ENCODE peak calls at places on chromosome 3, in ten cellular contexts. One of them, this sample, is unnamed.

GRCh38 chr3:127550758-127551157 is 39.8 kb downstream of the TPRA1 start:
- DNase-seq in EH: no peak
- DNase-seq in body of pancreas: no peak
- DNase-seq in WTC11: no peak
- DNase-seq in epithelial cell of prostate: no peak
- DNase-seq in Calu3: no peak
- DNase-seq in progenitor cell of endocrine pancreas: no peak
- DNase-seq in AML-193: no peak
- DNase-seq in fibroblast of lung: no peak
- DNase-seq in Daoy: no peak
- DNase-seq in this sample: no peak

GRCh38 chr3:56238299-56238698 is 230.0 kb downstream of the ERC2 start:
- DNase-seq in epithelial cell of prostate: no peak
- DNase-seq in Daoy: no peak
- DNase-seq in WTC11: no peak
- DNase-seq in body of pancreas: no peak
- DNase-seq in AML-193: no peak
- DNase-seq in progenitor cell of endocrine pancreas: no peak
- DNase-seq in fibroblast of lung: no peak
- DNase-seq in Calu3: no peak
- DNase-seq in EH: no peak
- DNase-seq in this sample: no peak

GRCh38 chr3:132079150-132079549 is 44.3 kb upstream of the CPNE4 start:
- DNase-seq in epithelial cell of prostate: no peak
- DNase-seq in Calu3: no peak
- DNase-seq in AML-193: no peak
- DNase-seq in body of pancreas: no peak
- DNase-seq in EH: no peak
- DNase-seq in fibroblast of lung: peak
- DNase-seq in WTC11: no peak
- DNase-seq in Daoy: no peak
- DNase-seq in progenitor cell of endocrine pancreas: no peak
- DNase-seq in this sample: no peak

GRCh38 chr3:13269711-13270378 is 150.3 kb downstream of the NUP210 start:
- DNase-seq in Daoy: no peak
- DNase-seq in epithelial cell of prostate: no peak
- DNase-seq in body of pancreas: no peak
- DNase-seq in EH: no peak
- DNase-seq in AML-193: no peak
- DNase-seq in progenitor cell of endocrine pancreas: no peak
- DNase-seq in WTC11: no peak
- DNase-seq in Calu3: no peak
- DNase-seq in fibroblast of lung: no peak
- DNase-seq in this sample: no peak

GRCh38 chr3:44914936-44915335 is 40.5 kb downstream of the TGM4 start:
- DNase-seq in body of pancreas: no peak
- DNase-seq in epithelial cell of prostate: no peak
- DNase-seq in Calu3: peak
- DNase-seq in AML-193: peak
- DNase-seq in Daoy: no peak
- DNase-seq in fibroblast of lung: no peak
- DNase-seq in progenitor cell of endocrine pancreas: no peak
- DNase-seq in EH: peak
- DNase-seq in WTC11: peak
- DNase-seq in this sample: no peak

GRCh38 chr3:84836961-84837360 is 121.8 kb upstream of the CADM2 start:
- DNase-seq in Calu3: peak
- DNase-seq in fibroblast of lung: no peak
- DNase-seq in AML-193: no peak
- DNase-seq in body of pancreas: peak
- DNase-seq in epithelial cell of prostate: no peak
- DNase-seq in WTC11: peak
- DNase-seq in progenitor cell of endocrine pancreas: no peak
- DNase-seq in EH: no peak
- DNase-seq in Daoy: no peak
- DNase-seq in this sample: peak

GRCh38 chr3:132245547-132245946 is 71.7 kb upstream of the ACP3 start:
- DNase-seq in fibroblast of lung: peak
- DNase-seq in progenitor cell of endocrine pancreas: no peak
- DNase-seq in AML-193: no peak
- DNase-seq in Daoy: peak
- DNase-seq in WTC11: no peak
- DNase-seq in body of pancreas: no peak
- DNase-seq in EH: no peak
- DNase-seq in Calu3: peak
- DNase-seq in epithelial cell of prostate: no peak
- DNase-seq in this sample: no peak

GRCh38 chr3:71045917-71046282 is 537.6 kb downstream of the FOXP1 start:
- DNase-seq in fibroblast of lung: no peak
- DNase-seq in WTC11: no peak
- DNase-seq in body of pancreas: no peak
- DNase-seq in Daoy: no peak
- DNase-seq in epithelial cell of prostate: no peak
- DNase-seq in progenitor cell of endocrine pancreas: no peak
- DNase-seq in AML-193: no peak
- DNase-seq in EH: no peak
- DNase-seq in Calu3: no peak
- DNase-seq in this sample: no peak

GRCh38 chr3:36540898-36541518 is 160.7 kb downstream of the STAC start:
- DNase-seq in AML-193: peak
- DNase-seq in Daoy: peak
- DNase-seq in progenitor cell of endocrine pancreas: no peak
- DNase-seq in body of pancreas: peak
- DNase-seq in EH: peak
- DNase-seq in Calu3: peak
- DNase-seq in epithelial cell of prostate: no peak
- DNase-seq in WTC11: peak
- DNase-seq in fibroblast of lung: peak
- DNase-seq in this sample: no peak

GRCh38 chr3:111045564-111045963 is 26.1 kb upstream of the NECTIN3 start:
- DNase-seq in AML-193: no peak
- DNase-seq in Daoy: peak
- DNase-seq in progenitor cell of endocrine pancreas: no peak
- DNase-seq in Calu3: no peak
- DNase-seq in fibroblast of lung: peak
- DNase-seq in WTC11: no peak
- DNase-seq in body of pancreas: no peak
- DNase-seq in epithelial cell of prostate: no peak
- DNase-seq in EH: peak
- DNase-seq in this sample: no peak

GRCh38 chr3:52315006-52315405 is 1.1 kb upstream of the DNAH1 start:
- DNase-seq in EH: no peak
- DNase-seq in Daoy: no peak
- DNase-seq in AML-193: no peak
- DNase-seq in fibroblast of lung: no peak
- DNase-seq in Calu3: no peak
- DNase-seq in progenitor cell of endocrine pancreas: no peak
- DNase-seq in WTC11: no peak
- DNase-seq in body of pancreas: no peak
- DNase-seq in epithelial cell of prostate: no peak
- DNase-seq in this sample: no peak

GRCh38 chr3:133396906-133397305 is 3.0 kb upstream of the BFSP2 start:
- DNase-seq in epithelial cell of prostate: no peak
- DNase-seq in fibroblast of lung: no peak
- DNase-seq in Calu3: no peak
- DNase-seq in body of pancreas: no peak
- DNase-seq in AML-193: no peak
- DNase-seq in WTC11: no peak
- DNase-seq in progenitor cell of endocrine pancreas: no peak
- DNase-seq in EH: no peak
- DNase-seq in Daoy: no peak
- DNase-seq in this sample: no peak

GRCh38 chr3:13015286-13016082 is 57.7 kb downstream of the IQSEC1 start:
- DNase-seq in EH: no peak
- DNase-seq in body of pancreas: no peak
- DNase-seq in fibroblast of lung: no peak
- DNase-seq in epithelial cell of prostate: no peak
- DNase-seq in progenitor cell of endocrine pancreas: no peak
- DNase-seq in AML-193: no peak
- DNase-seq in WTC11: no peak
- DNase-seq in Calu3: no peak
- DNase-seq in Daoy: no peak
- DNase-seq in this sample: peak

GRCh38 chr3:128496602-128497304 is 3.8 kb upstream of the GATA2 start:
- DNase-seq in WTC11: no peak
- DNase-seq in progenitor cell of endocrine pancreas: no peak
- DNase-seq in EH: peak
- DNase-seq in Daoy: peak
- DNase-seq in Calu3: no peak
- DNase-seq in epithelial cell of prostate: no peak
- DNase-seq in fibroblast of lung: peak
- DNase-seq in body of pancreas: peak
- DNase-seq in AML-193: no peak
- DNase-seq in this sample: no peak

GRCh38 chr3:9914559-9915251 is 2.2 kb upstream of the IL17RC start:
- DNase-seq in EH: no peak
- DNase-seq in epithelial cell of prostate: no peak
- DNase-seq in progenitor cell of endocrine pancreas: no peak
- DNase-seq in WTC11: no peak
- DNase-seq in AML-193: no peak
- DNase-seq in Daoy: no peak
- DNase-seq in fibroblast of lung: no peak
- DNase-seq in body of pancreas: no peak
- DNase-seq in Calu3: no peak
- DNase-seq in this sample: no peak

GRCh38 chr3:81173514-81173913 is 587.9 kb downstream of the GBE1 start:
- DNase-seq in epithelial cell of prostate: no peak
- DNase-seq in AML-193: peak
- DNase-seq in body of pancreas: no peak
- DNase-seq in fibroblast of lung: no peak
- DNase-seq in Calu3: no peak
- DNase-seq in Daoy: peak
- DNase-seq in EH: no peak
- DNase-seq in WTC11: peak
- DNase-seq in progenitor cell of endocrine pancreas: no peak
- DNase-seq in this sample: peak

GRCh38 chr3:132788299-132788698 is 66.1 kb upstream of the NPHP3 start:
- DNase-seq in EH: peak
- DNase-seq in AML-193: no peak
- DNase-seq in progenitor cell of endocrine pancreas: no peak
- DNase-seq in Daoy: no peak
- DNase-seq in epithelial cell of prostate: no peak
- DNase-seq in Calu3: no peak
- DNase-seq in fibroblast of lung: peak
- DNase-seq in body of pancreas: no peak
- DNase-seq in WTC11: no peak
- DNase-seq in this sample: no peak

GRCh38 chr3:82561759-82562158 is 800.3 kb upstream of the GBE1 start:
- DNase-seq in WTC11: no peak
- DNase-seq in body of pancreas: no peak
- DNase-seq in progenitor cell of endocrine pancreas: no peak
- DNase-seq in fibroblast of lung: no peak
- DNase-seq in epithelial cell of prostate: no peak
- DNase-seq in Daoy: no peak
- DNase-seq in EH: no peak
- DNase-seq in AML-193: no peak
- DNase-seq in Calu3: no peak
- DNase-seq in this sample: no peak

GRCh38 chr3:58175429-58176184 is 35.2 kb downstream of the DNASE1L3 start:
- DNase-seq in body of pancreas: peak
- DNase-seq in epithelial cell of prostate: no peak
- DNase-seq in EH: peak
- DNase-seq in progenitor cell of endocrine pancreas: no peak
- DNase-seq in fibroblast of lung: peak
- DNase-seq in Daoy: peak
- DNase-seq in Calu3: peak
- DNase-seq in WTC11: no peak
- DNase-seq in AML-193: no peak
- DNase-seq in this sample: no peak

GRCh38 chr3:113084777-113085176 is 94.0 kb downstream of the GTPBP8 start:
- DNase-seq in EH: peak
- DNase-seq in Daoy: peak
- DNase-seq in epithelial cell of prostate: no peak
- DNase-seq in WTC11: no peak
- DNase-seq in body of pancreas: peak
- DNase-seq in AML-193: no peak
- DNase-seq in progenitor cell of endocrine pancreas: no peak
- DNase-seq in Calu3: no peak
- DNase-seq in fibroblast of lung: peak
- DNase-seq in this sample: no peak

GRCh38 chr3:88105325-88105724 is 44.4 kb upstream of the C3orf38 start:
- DNase-seq in progenitor cell of endocrine pancreas: no peak
- DNase-seq in EH: peak
- DNase-seq in WTC11: no peak
- DNase-seq in Daoy: no peak
- DNase-seq in epithelial cell of prostate: no peak
- DNase-seq in fibroblast of lung: peak
- DNase-seq in body of pancreas: no peak
- DNase-seq in Calu3: no peak
- DNase-seq in AML-193: no peak
- DNase-seq in this sample: no peak

GRCh38 chr3:32882603-32883025 is 64.8 kb downstream of the TRIM71 start:
- DNase-seq in EH: no peak
- DNase-seq in Calu3: no peak
- DNase-seq in Daoy: no peak
- DNase-seq in body of pancreas: no peak
- DNase-seq in epithelial cell of prostate: no peak
- DNase-seq in progenitor cell of endocrine pancreas: no peak
- DNase-seq in AML-193: no peak
- DNase-seq in WTC11: no peak
- DNase-seq in fibroblast of lung: no peak
- DNase-seq in this sample: peak

GRCh38 chr3:127796045-127796720 is 26.1 kb downstream of the MGLL start:
- DNase-seq in Daoy: no peak
- DNase-seq in Calu3: no peak
- DNase-seq in body of pancreas: no peak
- DNase-seq in AML-193: no peak
- DNase-seq in progenitor cell of endocrine pancreas: no peak
- DNase-seq in fibroblast of lung: no peak
- DNase-seq in EH: no peak
- DNase-seq in WTC11: no peak
- DNase-seq in epithelial cell of prostate: no peak
- DNase-seq in this sample: no peak

GRCh38 chr3:160210799-160211221 is 14.4 kb upstream of the C3orf80 start:
- DNase-seq in Daoy: peak
- DNase-seq in progenitor cell of endocrine pancreas: no peak
- DNase-seq in Calu3: peak
- DNase-seq in body of pancreas: peak
- DNase-seq in fibroblast of lung: peak
- DNase-seq in AML-193: peak
- DNase-seq in WTC11: no peak
- DNase-seq in epithelial cell of prostate: peak
- DNase-seq in EH: peak
- DNase-seq in this sample: peak

GRCh38 chr3:123667784-123668183 is 82.9 kb upstream of the HACD2 start:
- DNase-seq in body of pancreas: no peak
- DNase-seq in Daoy: no peak
- DNase-seq in Calu3: no peak
- DNase-seq in progenitor cell of endocrine pancreas: no peak
- DNase-seq in WTC11: no peak
- DNase-seq in EH: peak
- DNase-seq in fibroblast of lung: peak
- DNase-seq in epithelial cell of prostate: no peak
- DNase-seq in AML-193: no peak
- DNase-seq in this sample: no peak

GRCh38 chr3:27681249-27681748 is 40.8 kb downstream of the EOMES start:
- DNase-seq in WTC11: no peak
- DNase-seq in fibroblast of lung: peak
- DNase-seq in Calu3: peak
- DNase-seq in Daoy: peak
- DNase-seq in body of pancreas: no peak
- DNase-seq in AML-193: peak
- DNase-seq in progenitor cell of endocrine pancreas: no peak
- DNase-seq in epithelial cell of prostate: peak
- DNase-seq in EH: peak
- DNase-seq in this sample: peak

GRCh38 chr3:106628407-106628806 is 748.8 kb upstream of the CCDC54 start:
- DNase-seq in body of pancreas: no peak
- DNase-seq in WTC11: no peak
- DNase-seq in fibroblast of lung: peak
- DNase-seq in Daoy: peak
- DNase-seq in AML-193: no peak
- DNase-seq in Calu3: no peak
- DNase-seq in epithelial cell of prostate: peak
- DNase-seq in progenitor cell of endocrine pancreas: no peak
- DNase-seq in EH: peak
- DNase-seq in this sample: peak

GRCh38 chr3:113441051-113441770 is at the start of gene CFAP44:
- DNase-seq in progenitor cell of endocrine pancreas: peak
- DNase-seq in WTC11: peak
- DNase-seq in epithelial cell of prostate: no peak
- DNase-seq in EH: peak
- DNase-seq in fibroblast of lung: peak
- DNase-seq in AML-193: no peak
- DNase-seq in body of pancreas: peak
- DNase-seq in Calu3: no peak
- DNase-seq in Daoy: no peak
- DNase-seq in this sample: no peak

This sample was measured in Jurkat, Clone E6-1.